ENCODE peak calls at places on chromosomes 16 and 17, in five cellular contexts. A, H, I, K and P are unnamed samples.

GRCh38 chr17:43199633-43200032 is 12.0 kb upstream of the TMEM106A start:
- DNase-seq in A (no peak), H (no peak), I (no peak), K (no peak), P (no peak)

GRCh38 chr17:12402963-12403622 is 262.6 kb upstream of the MYOCD start:
- DNase-seq in A (no peak), H (peak), I (no peak), K (peak), P (peak)

GRCh38 chr16:79092846-79093245 is 507.7 kb downstream of the MAF start:
- DNase-seq in A (no peak), H (no peak), I (no peak), K (no peak), P (no peak)

GRCh38 chr16:53159781-53160436 is 105.1 kb downstream of the CHD9 start:
- DNase-seq in A (peak), H (peak), I (peak), K (peak), P (peak)

GRCh38 chr17:7930841-7931631 is 710 bp downstream of the TRAPPC1 start:
- DNase-seq in A (no peak), H (no peak), I (no peak), K (peak), P (no peak)

GRCh38 chr16:85782476-85782875 is 16.9 kb downstream of the EMC8 start:
- DNase-seq in A (no peak), H (no peak), I (no peak), K (no peak), P (no peak)

GRCh38 chr17:35695613-35696012 is 35.8 kb upstream of the RASL10B start:
- DNase-seq in A (no peak), H (no peak), I (no peak), K (no peak), P (no peak)

GRCh38 chr17:3698139-3698538 is 2.2 kb upstream of the P2RX5 start:
- DNase-seq in A (no peak), H (no peak), I (no peak), K (no peak), P (no peak)

GRCh38 chr16:85838381-85838780 is 38.9 kb downstream of the COX4I1 start:
- DNase-seq in A (no peak), H (no peak), I (no peak), K (no peak), P (no peak)